ENCODE peak calls at places on chromosomes 7 and 10, in four cellular contexts. U, K, N and P are unnamed samples.

GRCh38 chr7:32428546-32428945 is 61.6 kb downstream of the LSM5 start:
- DNase-seq in U (no peak), K (no peak), N (no peak), P (no peak)

GRCh38 chr10:73857446-73857845 is 16.9 kb downstream of the CAMK2G start:
- DNase-seq in U (no peak), K (no peak), N (no peak), P (peak; percentile 58)

GRCh38 chr7:104176332-104176731 is 31.5 kb downstream of the ORC5 start:
- DNase-seq in U (no peak), K (no peak), N (no peak), P (no peak)

GRCh38 chr10:71268751-71269150 is 50.3 kb upstream of the SLC29A3 start:
- DNase-seq in U (no peak), K (no peak), N (no peak), P (no peak)

GRCh38 chr10:48507933-48508830 is 96.7 kb downstream of the ARHGAP22 start:
- DNase-seq in U (no peak), K (no peak), N (no peak), P (no peak)

GRCh38 chr7:93601363-93601762 is 26.8 kb upstream of the CALCR start:
- DNase-seq in U (no peak), K (no peak), N (no peak), P (no peak)

GRCh38 chr10:119273413-119273812 is 66.0 kb downstream of the GRK5 start:
- DNase-seq in U (no peak), K (no peak), N (no peak), P (no peak)

GRCh38 chr10:72337722-72338121 is 17.0 kb downstream of the DNAJB12 start:
- DNase-seq in U (no peak), K (no peak), N (no peak), P (no peak)

GRCh38 chr7:16648551-16648950 is 2.6 kb downstream of the BZW2 start:
- DNase-seq in U (no peak), K (no peak), N (peak; percentile 33), P (no peak)

GRCh38 chr7:1022801-1023465 is 21.4 kb upstream of the GPR146 start:
- DNase-seq in U (no peak), K (no peak), N (no peak), P (no peak)